ENCODE peak calls at places on chromosome 21, in eight cellular contexts. R, H, D, C, M, S, K and X are unnamed samples.

GRCh38 chr21:45543371-45543709 is 1.1 kb upstream of the SLC19A1 start:
- DNase-seq in R (no peak), H (no peak), D (peak; percentile 58), C (peak; percentile 26), M (no peak), S (no peak), K (no peak), X (no peak)

GRCh38 chr21:26169061-26169610 is 1.4 kb downstream of the APP start:
- DNase-seq in R (peak; percentile 73), H (peak; percentile 39), D (peak; percentile 66), C (peak; percentile 52), M (peak; percentile 79), S (no peak), K (peak; percentile 68), X (peak; percentile 75)

GRCh38 chr21:29710498-29710897 is 229.3 kb downstream of the GRIK1 start:
- DNase-seq in R (no peak), H (no peak), D (no peak), C (no peak), M (no peak), S (no peak), K (no peak), X (no peak)

GRCh38 chr21:37535672-37536071 is 169.1 kb downstream of the DYRK1A start:
- DNase-seq in R (no peak), H (no peak), D (no peak), C (no peak), M (no peak), S (no peak), K (no peak), X (no peak)

GRCh38 chr21:35974801-35975200 is 85.5 kb downstream of the SETD4 start:
- DNase-seq in R (no peak), H (no peak), D (no peak), C (no peak), M (peak; percentile 66), S (no peak), K (peak; percentile 76), X (no peak)

GRCh38 chr21:17501107-17502006 is 11.5 kb upstream of the CXADR start:
- DNase-seq in R (no peak), H (no peak), D (no peak), C (no peak), M (peak; percentile 28), S (no peak), K (no peak), X (no peak)

GRCh38 chr21:36646011-36646410 is 52.9 kb upstream of the SIM2 start:
- DNase-seq in R (no peak), H (no peak), D (no peak), C (no peak), M (no peak), S (no peak), K (no peak), X (no peak)

GRCh38 chr21:35738342-35738961 is 321.9 kb downstream of the SETD4 start:
- DNase-seq in R (no peak), H (peak; percentile 10), D (no peak), C (no peak), M (peak; percentile 85), S (no peak), K (peak; percentile 84), X (peak; percentile 40)

GRCh38 chr21:45293726-45294401 is 6.2 kb upstream of the POFUT2 start:
- DNase-seq in R (no peak), H (no peak), D (no peak), C (no peak), M (no peak), S (no peak), K (no peak), X (no peak)

GRCh38 chr21:18384771-18385170 is 18.8 kb downstream of the TMPRSS15 start:
- DNase-seq in R (peak; percentile 54), H (no peak), D (no peak), C (no peak), M (peak; percentile 37), S (no peak), K (no peak), X (peak; percentile 2)

GRCh38 chr21:44875341-44875740 is 1.9 kb upstream of the PTTG1IP start:
- DNase-seq in R (no peak), H (no peak), D (no peak), C (no peak), M (peak; percentile 55), S (no peak), K (peak; percentile 26), X (peak; percentile 80)

GRCh38 chr21:29825936-29826335 is 113.9 kb downstream of the GRIK1 start:
- DNase-seq in R (no peak), H (no peak), D (no peak), C (no peak), M (no peak), S (no peak), K (no peak), X (no peak)

GRCh38 chr21:25638634-25639166 is 358 bp upstream of the JAM2 start:
- DNase-seq in R (no peak), H (no peak), D (no peak), C (no peak), M (peak; percentile 14), S (no peak), K (no peak), X (peak; percentile 54)

GRCh38 chr21:40765771-40766170 is 81.2 kb downstream of the DSCAM start:
- DNase-seq in R (no peak), H (no peak), D (no peak), C (no peak), M (no peak), S (no peak), K (no peak), X (no peak)

GRCh38 chr21:17495680-17496079 is 17.2 kb upstream of the CXADR start:
- DNase-seq in R (peak; percentile 47), H (no peak), D (no peak), C (no peak), M (peak; percentile 87), S (no peak), K (peak; percentile 92), X (peak; percentile 14)

GRCh38 chr21:45575304-45575992 is 33.2 kb upstream of the SLC19A1 start:
- DNase-seq in R (no peak), H (no peak), D (no peak), C (peak; percentile 16), M (no peak), S (no peak), K (no peak), X (no peak)

GRCh38 chr21:22900511-22900910 is 1902.3 kb downstream of the NCAM2 start:
- DNase-seq in R (no peak), H (no peak), D (no peak), C (no peak), M (peak; percentile 31), S (no peak), K (no peak), X (no peak)

GRCh38 chr21:15022608-15023261 is 42.1 kb downstream of the NRIP1 start:
- DNase-seq in R (no peak), H (no peak), D (no peak), C (no peak), M (no peak), S (no peak), K (no peak), X (peak; percentile 72)
- TF ChIP-seq CTCF in R (no peak), H (no peak), D (no peak), C (no peak), M (no peak), S (peak; percentile 22), K (peak; percentile 22), X (peak; percentile 37)

DNA sequence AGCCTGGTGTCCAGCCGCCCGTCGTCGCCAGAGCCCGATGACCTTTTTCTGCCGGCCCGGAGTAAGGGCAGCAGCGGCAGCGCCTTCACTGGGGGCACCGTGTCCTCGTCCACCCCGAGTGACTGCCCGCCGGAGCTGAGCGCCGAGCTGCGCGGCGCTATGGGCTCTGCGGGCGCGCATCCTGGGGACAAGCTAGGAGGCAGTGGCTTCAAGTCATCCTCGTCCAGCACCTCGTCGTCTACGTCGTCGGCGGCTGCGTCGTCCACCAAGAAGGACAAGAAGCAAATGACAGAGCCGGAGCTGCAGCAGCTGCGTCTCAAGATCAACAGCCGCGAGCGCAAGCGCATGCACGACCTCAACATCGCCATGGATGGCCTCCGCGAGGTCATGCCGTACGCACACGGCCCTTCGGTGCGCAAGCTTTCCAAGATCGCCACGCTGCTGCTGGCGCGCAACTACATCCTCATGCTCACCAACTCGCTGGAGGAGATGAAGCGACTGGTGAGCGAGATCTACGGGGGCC is 1.2 kb downstream of the OLIG2 start:
- DNase-seq in R (peak; percentile 70), H (no peak), D (no peak), C (no peak), M (no peak), S (no peak), K (peak; percentile 12), X (peak; percentile 8)
- H3K4me3 ChIP-seq in R (no peak overlapping the region), H (no peak overlapping the region), D (no peak overlapping the region), C (peak overlapping the region; percentile 61), M (no peak overlapping the region), S (no peak overlapping the region), K (no peak overlapping the region), X (no peak overlapping the region)

GRCh38 chr21:42722808-42723470 is 69.5 kb downstream of the PDE9A start:
- DNase-seq in R (no peak), H (no peak), D (no peak), C (no peak), M (no peak), S (no peak), K (no peak), X (no peak)

GRCh38 chr21:42721341-42721824 is 68.0 kb downstream of the PDE9A start:
- DNase-seq in R (no peak), H (peak; percentile 32), D (no peak), C (no peak), M (no peak), S (no peak), K (no peak), X (peak; percentile 37)

GRCh38 chr21:42725416-42725930 is 72.1 kb downstream of the PDE9A start:
- DNase-seq in R (no peak), H (no peak), D (no peak), C (no peak), M (no peak), S (no peak), K (peak; percentile 3), X (no peak)

GRCh38 chr21:42724226-42724920 is 71.0 kb downstream of the PDE9A start:
- DNase-seq in R (no peak), H (peak; percentile 42), D (no peak), C (no peak), M (peak; percentile 83), S (peak; percentile 73), K (peak; percentile 94), X (peak; percentile 86)

DNA sequence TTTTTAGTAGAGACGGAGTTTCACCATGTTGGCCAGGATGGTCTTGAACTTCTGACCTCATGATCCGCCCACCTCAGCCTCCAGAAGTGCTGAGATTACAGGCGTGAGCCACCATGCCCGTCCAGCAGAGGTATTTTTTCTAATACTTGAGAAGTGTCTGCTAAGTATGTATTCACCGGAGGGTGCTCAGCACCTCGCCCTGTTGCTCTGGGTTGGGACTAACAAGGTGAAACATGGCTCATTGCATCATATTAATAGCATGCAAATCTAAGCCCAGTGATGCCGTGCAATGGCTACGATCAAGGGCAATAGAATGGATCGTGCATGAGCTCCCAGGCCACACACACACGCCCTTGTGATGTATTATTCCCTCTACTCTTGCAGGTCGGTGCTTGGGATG is 68.7 kb downstream of the PDE9A start:
- DNase-seq in R (no peak), H (no peak), D (no peak), C (no peak), M (no peak), S (no peak), K (no peak), X (no peak)
- TF ChIP-seq CTCF in R (no peak), H (no peak), D (no peak), C (no peak), M (no peak), S (no peak), K (no peak), X (no peak)

DNA sequence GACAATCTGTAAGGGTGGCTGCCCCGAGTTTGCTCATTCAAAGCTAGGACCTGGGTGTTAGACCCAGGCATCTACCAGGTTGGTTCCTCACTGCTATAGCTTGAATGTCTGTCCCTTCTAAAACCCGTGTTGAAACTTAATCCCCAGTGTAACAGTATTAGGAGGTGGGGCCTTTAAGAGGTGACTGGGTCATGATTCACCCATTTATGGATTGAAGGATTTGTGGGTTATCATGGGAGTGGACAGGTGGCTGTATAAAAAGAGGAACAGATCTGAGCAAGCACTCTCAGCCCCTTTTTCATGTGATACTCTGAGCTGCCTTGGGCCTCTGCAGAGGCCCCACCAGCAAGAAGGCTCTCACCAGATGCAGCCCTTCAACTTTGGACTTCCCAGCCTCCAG is 29.4 kb downstream of the PSMG1 start:
- DNase-seq in R (no peak), H (no peak), D (no peak), C (no peak), M (no peak), S (no peak), K (no peak), X (no peak)
- H3K4me3 ChIP-seq in R (no peak overlapping the region), H (no peak overlapping the region), D (no peak overlapping the region), C (no peak overlapping the region), M (no peak overlapping the region), S (no peak overlapping the region), K (no peak overlapping the region), X (no peak overlapping the region)